ENCODE peak calls at places on chromosome 13, in eight cellular contexts. C, E, B, I, O, G, H and Y are unnamed samples.

GRCh38 chr13:110421696-110422395 is 114.8 kb downstream of the COL4A2 start:
- DNase-seq in C (no peak), E (peak; percentile 90), B (no peak), I (no peak), O (no peak), G (no peak), H (no peak), Y (no peak)

GRCh38 chr13:36954542-36954941 is 34.5 kb upstream of the SMAD9 start:
- DNase-seq in C (no peak), E (peak; percentile 1), B (no peak), I (no peak), O (no peak), G (no peak), H (no peak), Y (no peak)

GRCh38 chr13:112238436-112238995 is 137.6 kb upstream of the SPACA7 start:
- DNase-seq in C (no peak), E (no peak), B (no peak), I (no peak), O (no peak), G (no peak), H (no peak), Y (no peak)

GRCh38 chr13:82833928-82834327 is 1048.3 kb downstream of the SLITRK1 start:
- DNase-seq in C (no peak), E (peak; percentile 34), B (no peak), I (no peak), O (no peak), G (no peak), H (no peak), Y (no peak)

GRCh38 chr13:97257228-97257755 is 35.2 kb downstream of the MBNL2 start:
- DNase-seq in C (no peak), E (no peak), B (no peak), I (no peak), O (no peak), G (no peak), H (no peak), Y (peak; percentile 23)

GRCh38 chr13:32233062-32233461 is 82.1 kb downstream of the ZAR1L start:
- DNase-seq in C (no peak), E (no peak), B (no peak), I (no peak), O (peak; percentile 25), G (no peak), H (no peak), Y (no peak)

GRCh38 chr13:83221813-83222241 is 660.4 kb downstream of the SLITRK1 start:
- DNase-seq in C (no peak), E (peak; percentile 86), B (no peak), I (no peak), O (no peak), G (no peak), H (no peak), Y (peak; percentile 6)

GRCh38 chr13:23701646-23702045 is 131.4 kb downstream of the TNFRSF19 start:
- DNase-seq in C (no peak), E (peak; percentile 77), B (no peak), I (no peak), O (no peak), G (no peak), H (no peak), Y (no peak)

GRCh38 chr13:103328899-103329298 is 262.7 kb upstream of the SLC10A2 start:
- DNase-seq in C (no peak), E (no peak), B (no peak), I (no peak), O (no peak), G (no peak), H (no peak), Y (no peak)

GRCh38 chr13:52924241-52925148 is 76.1 kb upstream of the PCDH8 start:
- DNase-seq in C (no peak), E (no peak), B (no peak), I (no peak), O (peak; percentile 39), G (no peak), H (peak; percentile 3), Y (no peak)

GRCh38 chr13:89966524-89966923 is 1381.0 kb upstream of the MIR17HG start:
- DNase-seq in C (no peak), E (no peak), B (no peak), I (no peak), O (no peak), G (no peak), H (no peak), Y (no peak)

GRCh38 chr13:52832268-52832667 is 16.2 kb downstream of the PCDH8 start:
- DNase-seq in C (no peak), E (no peak), B (no peak), I (no peak), O (no peak), G (no peak), H (no peak), Y (no peak)

GRCh38 chr13:111533900-111534645 is 213.6 kb downstream of the TEX29 start:
- DNase-seq in C (no peak), E (no peak), B (no peak), I (no peak), O (no peak), G (no peak), H (no peak), Y (no peak)

GRCh38 chr13:84645196-84646071 is 763.2 kb upstream of the SLITRK1 start:
- DNase-seq in C (no peak), E (peak; percentile 71), B (no peak), I (no peak), O (no peak), G (no peak), H (no peak), Y (no peak)

GRCh38 chr13:46170268-46170667 is 11.7 kb downstream of the LCP1 start:
- DNase-seq in C (no peak), E (no peak), B (no peak), I (no peak), O (no peak), G (no peak), H (no peak), Y (no peak)

GRCh38 chr13:46961719-46962118 is 64.9 kb upstream of the HTR2A start:
- DNase-seq in C (no peak), E (peak; percentile 89), B (no peak), I (peak; percentile 86), O (no peak), G (no peak), H (no peak), Y (no peak)

GRCh38 chr13:19817106-19817505 is 34.4 kb upstream of the PSPC1 start:
- DNase-seq in C (no peak), E (no peak), B (no peak), I (no peak), O (no peak), G (no peak), H (no peak), Y (no peak)

GRCh38 chr13:19817510-19818158 is 34.9 kb upstream of the PSPC1 start:
- DNase-seq in C (no peak), E (no peak), B (no peak), I (no peak), O (no peak), G (no peak), H (no peak), Y (no peak)

GRCh38 chr13:19822673-19823072 is 39.9 kb upstream of the PSPC1 start:
- DNase-seq in C (no peak), E (no peak), B (no peak), I (no peak), O (no peak), G (no peak), H (no peak), Y (no peak)

GRCh38 chr13:19818223-19818842 is 35.6 kb upstream of the PSPC1 start:
- DNase-seq in C (peak; percentile 97), E (no peak), B (peak; percentile 95), I (no peak), O (peak; percentile 57), G (peak; percentile 28), H (peak; percentile 4), Y (peak; percentile 7)
- TF ChIP-seq USF2 in C (no peak), E (no peak), B (no peak), I (no peak), O (no peak), G (no peak), H (no peak), Y (no peak)

GRCh38 chr13:33997574-33997973 is 179.6 kb downstream of the RFC3 start:
- DNase-seq in C (no peak), E (no peak), B (no peak), I (no peak), O (no peak), G (no peak), H (no peak), Y (no peak)

GRCh38 chr13:33994826-33995502 is 177.0 kb downstream of the RFC3 start:
- DNase-seq in C (no peak), E (no peak), B (no peak), I (no peak), O (no peak), G (no peak), H (no peak), Y (no peak)

GRCh38 chr13:33994198-33994597 is 176.2 kb downstream of the RFC3 start:
- DNase-seq in C (no peak), E (no peak), B (no peak), I (no peak), O (no peak), G (no peak), H (no peak), Y (no peak)

GRCh38 chr13:33992891-33993336 is 175.0 kb downstream of the RFC3 start:
- DNase-seq in C (no peak), E (no peak), B (no peak), I (no peak), O (no peak), G (no peak), H (peak; percentile 72), Y (no peak)
- TF ChIP-seq USF2 in C (no peak), E (no peak), B (no peak), I (no peak), O (no peak), G (no peak), H (no peak), Y (no peak)

DNA sequence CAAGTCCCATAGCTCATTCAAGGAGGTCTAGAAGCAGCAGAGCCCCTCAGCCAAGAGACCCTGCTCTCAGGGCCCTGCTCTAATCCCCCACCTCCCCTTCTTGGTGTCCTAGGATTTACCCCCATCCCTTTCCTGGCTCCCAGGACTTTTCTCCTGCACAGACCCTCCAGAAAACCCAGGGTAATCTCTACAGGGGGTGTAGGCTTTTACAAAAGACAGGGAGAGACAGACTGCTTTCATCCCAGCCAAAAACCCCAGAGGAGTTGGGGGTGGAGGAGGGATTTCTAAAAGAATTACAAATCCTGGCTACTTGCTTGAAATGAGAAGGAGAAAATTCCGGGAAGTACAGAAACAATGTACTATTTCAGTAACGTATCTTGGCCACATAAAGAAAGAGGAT is 133.3 kb downstream of the TNFSF13B start:
- DNase-seq in C (no peak), E (no peak), B (no peak), I (no peak), O (no peak), G (no peak), H (no peak), Y (no peak)
- TF ChIP-seq USF2 in C (no peak), E (no peak), B (no peak), I (no peak), O (no peak), G (no peak), H (no peak), Y (no peak)

DNA sequence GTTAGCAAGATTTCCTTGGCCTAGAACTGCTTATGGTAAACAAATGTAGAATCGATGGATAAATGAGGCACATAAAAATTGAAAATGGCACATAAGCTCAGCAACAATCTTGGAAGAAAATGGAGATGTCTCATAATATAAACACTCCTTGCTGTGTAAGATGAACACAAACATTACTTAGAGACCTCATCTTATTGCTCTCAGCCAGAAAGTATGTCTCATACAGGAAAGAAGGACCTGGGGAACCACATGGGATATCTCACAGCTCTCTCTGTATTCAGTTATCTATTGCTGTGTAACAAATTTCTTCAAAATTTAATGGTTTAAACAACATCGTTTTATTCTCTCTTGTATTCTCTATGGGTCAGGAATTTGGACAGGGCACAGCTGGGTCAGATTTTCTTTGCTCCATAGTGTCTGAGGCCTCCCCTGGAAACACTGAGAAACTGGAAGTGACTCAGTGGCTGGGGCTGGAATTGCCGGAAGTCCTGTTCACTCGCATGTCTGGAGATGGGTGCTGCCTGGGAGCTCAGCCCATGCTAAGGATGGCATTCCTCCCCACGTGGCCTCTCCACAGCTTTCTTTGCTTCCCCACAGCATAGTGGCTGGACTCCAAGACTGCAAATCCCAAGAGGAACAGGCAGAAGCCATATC is 105.1 kb downstream of the NUFIP1 start:
- DNase-seq in C (no peak), E (peak; percentile 86), B (no peak), I (no peak), O (no peak), G (no peak), H (no peak), Y (no peak)
- TF ChIP-seq USF2 in C (no peak), E (peak; percentile 80), B (no peak), I (no peak), O (no peak), G (no peak), H (no peak), Y (no peak)